ENCODE peak calls at places on chromosome 6, in nine cellular contexts. E is fibroblast of the aortic adventitia; X is naive thymus-derived CD4-positive, alpha-beta T cell; Y is NB4; Z is heart left ventricle; R is NCI-H1105; K is HT1080; J is K562; C is GM12865. U is an unnamed sample.

GRCh38 chr6:26552640-26553189 is 14.5 kb downstream of the HMGN4 start:
- DNase-seq in E (no peak), X (no peak), Y (no peak), Z (no peak), R (no peak), K (no peak), J (no peak), C (no peak), U (no peak)

GRCh38 chr6:33925869-33926268 is 122.1 kb upstream of the MLN start:
- DNase-seq in E (no peak), X (no peak), Y (no peak), Z (no peak), R (peak), K (no peak), J (no peak), C (no peak), U (no peak)

GRCh38 chr6:168418151-168418551 is 22.8 kb upstream of the SMOC2 start:
- DNase-seq in E (no peak), X (no peak), Y (no peak), Z (no peak), R (no peak), K (no peak), J (no peak), C (no peak), U (no peak)

GRCh38 chr6:41780623-41781301 is at the start of gene PRICKLE4:
- DNase-seq in E (peak), X (no peak), Y (peak), Z (peak), R (peak), K (no peak), J (peak), C (no peak), U (no peak)

GRCh38 chr6:36035240-36035639 is 7.6 kb downstream of the MAPK14 start:
- DNase-seq in E (peak), X (no peak), Y (no peak), Z (no peak), R (no peak), K (no peak), J (no peak), C (peak), U (no peak)

GRCh38 chr6:37783831-37784584 is 35.5 kb upstream of the ZFAND3 start:
- DNase-seq in E (peak), X (no peak), Y (peak), Z (no peak), R (peak), K (no peak), J (no peak), C (no peak), U (peak)

GRCh38 chr6:122647765-122648164 is 37.6 kb downstream of the PKIB start:
- DNase-seq in E (no peak), X (no peak), Y (no peak), Z (no peak), R (no peak), K (no peak), J (no peak), C (no peak), U (no peak)

GRCh38 chr6:85049282-85049681 is 284.9 kb upstream of the TBX18 start:
- DNase-seq in E (peak), X (no peak), Y (no peak), Z (no peak), R (no peak), K (peak), J (no peak), C (no peak), U (no peak)

GRCh38 chr6:118317581-118318563 is 230.2 kb upstream of the PLN start:
- DNase-seq in E (no peak), X (no peak), Y (no peak), Z (no peak), R (no peak), K (no peak), J (no peak), C (no peak), U (no peak)

GRCh38 chr6:2563635-2564034 is 187.1 kb downstream of the MYLK4 start:
- DNase-seq in E (peak), X (peak), Y (no peak), Z (no peak), R (no peak), K (peak), J (no peak), C (peak), U (no peak)

GRCh38 chr6:160523223-160523622 is 140.9 kb downstream of the LPA start:
- DNase-seq in E (no peak), X (no peak), Y (no peak), Z (no peak), R (no peak), K (no peak), J (no peak), C (peak), U (no peak)

GRCh38 chr6:141989706-141989959 is 143.1 kb upstream of the GJE1 start:
- DNase-seq in E (no peak), X (no peak), Y (no peak), Z (no peak), R (no peak), K (no peak), J (no peak), C (no peak), U (no peak)

GRCh38 chr6:98292812-98293211 is 541.6 kb upstream of the POU3F2 start:
- DNase-seq in E (no peak), X (no peak), Y (no peak), Z (no peak), R (no peak), K (no peak), J (no peak), C (no peak), U (no peak)

GRCh38 chr6:52576392-52577021 is 353 bp downstream of the TRAM2 start:
- DNase-seq in E (peak), X (peak), Y (peak), Z (peak), R (no peak), K (peak), J (peak), C (peak), U (no peak)

GRCh38 chr6:35300848-35301247 is 3.2 kb downstream of the DEF6 start:
- DNase-seq in E (no peak), X (no peak), Y (peak), Z (no peak), R (no peak), K (no peak), J (no peak), C (no peak), U (no peak)

GRCh38 chr6:126030045-126030444 is 43.7 kb downstream of the TRMT11 start:
- DNase-seq in E (peak), X (no peak), Y (no peak), Z (no peak), R (no peak), K (no peak), J (no peak), C (no peak), U (no peak)

GRCh38 chr6:6595946-6596345 is 7.4 kb downstream of the LY86 start:
- DNase-seq in E (no peak), X (no peak), Y (no peak), Z (no peak), R (no peak), K (no peak), J (no peak), C (no peak), U (no peak)

GRCh38 chr6:4402477-4402976 is 267.2 kb upstream of the ECI2 start:
- DNase-seq in E (peak), X (no peak), Y (peak), Z (peak), R (no peak), K (peak), J (no peak), C (peak), U (no peak)

GRCh38 chr6:52407467-52407866 is 12.7 kb upstream of the EFHC1 start:
- DNase-seq in E (peak), X (no peak), Y (peak), Z (no peak), R (peak), K (peak), J (peak), C (peak), U (no peak)

GRCh38 chr6:16361121-16361520 is 122.7 kb downstream of the GMPR start:
- DNase-seq in E (no peak), X (no peak), Y (no peak), Z (no peak), R (no peak), K (no peak), J (no peak), C (no peak), U (no peak)

GRCh38 chr6:33549196-33549595 is 30.9 kb downstream of the BAK1 start:
- DNase-seq in E (no peak), X (no peak), Y (no peak), Z (no peak), R (no peak), K (no peak), J (no peak), C (no peak), U (no peak)